ENCODE peak calls at places on chromosomes 12 and 14, in nine cellular contexts. T, M, L, G, C, A, Z, H and J are unnamed samples.
A peak's percentile ranks its signal among the peaks of the same experiment; 100 is the strongest.

GRCh38 chr12:68824597-68825250 is 16.7 kb downstream of the MDM2 start:
- DNase-seq in Z (no peak), H (no peak), M (no peak), C (no peak), T (no peak), G (no peak), A (no peak), L (no peak), J (no peak)

GRCh38 chr14:21382095-21382494 is 1.7 kb downstream of the SUPT16H start:
- DNase-seq in A (no peak), C (no peak), H (no peak), G (no peak), L (no peak), M (no peak), T (no peak), Z (no peak), J (no peak)

GRCh38 chr12:115261691-115262398 is 577.9 kb upstream of the TBX3 start:
- DNase-seq in G (peak; percentile 38), H (no peak), M (peak; percentile 67), Z (no peak), C (no peak), L (no peak), T (no peak), A (peak; percentile 50), J (no peak)

GRCh38 chr12:49244161-49244560 is 20.7 kb upstream of the TUBA1C start:
- DNase-seq in Z (no peak), H (no peak), M (no peak), G (no peak), T (no peak), C (no peak), L (no peak), A (no peak), J (no peak)

GRCh38 chr12:25839470-25839869 is 119.0 kb upstream of the RASSF8 start:
- DNase-seq in G (no peak), A (peak; percentile 60), C (no peak), Z (no peak), H (no peak), T (no peak), L (peak; percentile 55), M (no peak), J (no peak)

GRCh38 chr12:127306604-127307215 is 960.3 kb upstream of the TMEM132C start:
- DNase-seq in A (no peak), T (no peak), C (no peak), H (no peak), L (no peak), Z (no peak), M (no peak), G (no peak), J (no peak)

GRCh38 chr12:76080729-76081415 is 3.6 kb downstream of the NAP1L1 start:
- DNase-seq in M (no peak), C (no peak), G (no peak), T (no peak), L (no peak), A (peak; percentile 37), H (no peak), Z (no peak), J (no peak)

GRCh38 chr12:100200450-100201181 is at the start of gene ACTR6:
- DNase-seq in A (peak; percentile 96), T (peak; percentile 92), H (peak; percentile 98), Z (peak; percentile 89), L (peak; percentile 96), M (peak; percentile 97), C (peak; percentile 95), G (peak; percentile 95), J (peak; percentile 96)

GRCh38 chr12:12872139-12872933 is 19.0 kb upstream of the GPRC5A start:
- DNase-seq in M (peak; percentile 74), C (no peak), L (peak; percentile 93), A (peak; percentile 95), G (no peak), Z (no peak), H (no peak), T (peak; percentile 41), J (peak; percentile 55)

GRCh38 chr12:107610030-107610859 is 75.4 kb upstream of the PWP1 start:
- DNase-seq in A (peak; percentile 53), H (peak; percentile 37), C (no peak), Z (no peak), M (no peak), G (peak; percentile 35), L (peak; percentile 29), T (no peak), J (no peak)

GRCh38 chr12:57889541-57889989 is 43.0 kb upstream of the CTDSP2 start:
- DNase-seq in L (peak; percentile 40), M (peak; percentile 71), C (peak; percentile 87), Z (peak; percentile 67), G (no peak), T (no peak), A (no peak), H (peak; percentile 67), J (no peak)

GRCh38 chr12:94625531-94625930 is 24.8 kb downstream of the TMCC3 start:
- DNase-seq in G (no peak), C (no peak), T (no peak), L (no peak), H (no peak), M (no peak), A (no peak), Z (no peak), J (no peak)

GRCh38 chr12:104137175-104137901 is 672 bp downstream of the NFYB start:
- DNase-seq in M (peak; percentile 42), H (peak; percentile 35), G (peak; percentile 50), A (peak; percentile 48), L (peak; percentile 57), T (peak; percentile 26), C (peak; percentile 78), Z (no peak), J (peak; percentile 34)

DNA sequence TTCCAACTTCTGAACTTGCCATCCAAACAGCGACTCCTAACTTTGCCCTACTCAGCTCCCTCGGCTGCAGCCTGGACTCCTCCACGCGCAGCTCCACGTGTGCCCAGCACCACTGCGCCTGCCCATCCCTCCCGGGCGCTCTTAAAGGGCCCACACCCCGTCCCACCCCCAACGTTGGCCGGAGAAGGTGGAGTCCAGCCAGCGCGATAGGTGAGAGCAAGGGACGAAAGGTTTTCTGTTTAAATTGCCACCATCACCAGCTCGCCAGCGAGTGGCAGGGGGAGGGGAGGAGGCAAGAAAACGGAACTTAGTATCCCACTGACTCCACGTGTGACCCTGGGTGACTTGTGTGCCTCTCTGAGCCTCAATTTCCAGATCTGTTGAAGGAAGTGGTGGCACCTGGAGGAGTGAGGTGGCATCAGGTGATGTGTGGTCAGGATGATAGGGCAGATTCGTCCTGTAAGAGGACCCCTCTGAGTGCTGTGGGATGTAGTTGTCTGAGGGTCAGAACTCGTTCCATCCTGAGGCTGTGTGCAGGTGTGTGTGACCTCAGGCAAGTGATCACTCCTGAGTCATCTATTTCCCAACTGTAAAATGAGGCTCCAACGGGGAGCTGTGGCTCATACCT is 59.7 kb downstream of the TRPV4 start:
- DNase-seq in L (no peak), A (no peak), Z (no peak), T (no peak), M (peak; percentile 25), H (peak; percentile 58), C (no peak), G (peak; percentile 48), J (peak; percentile 65)
- TF ChIP-seq POLR2A in L (no peak), A (no peak), Z (no peak), T (no peak), M (no peak), H (no peak), C (no peak), G (no peak), J (no peak)

DNA sequence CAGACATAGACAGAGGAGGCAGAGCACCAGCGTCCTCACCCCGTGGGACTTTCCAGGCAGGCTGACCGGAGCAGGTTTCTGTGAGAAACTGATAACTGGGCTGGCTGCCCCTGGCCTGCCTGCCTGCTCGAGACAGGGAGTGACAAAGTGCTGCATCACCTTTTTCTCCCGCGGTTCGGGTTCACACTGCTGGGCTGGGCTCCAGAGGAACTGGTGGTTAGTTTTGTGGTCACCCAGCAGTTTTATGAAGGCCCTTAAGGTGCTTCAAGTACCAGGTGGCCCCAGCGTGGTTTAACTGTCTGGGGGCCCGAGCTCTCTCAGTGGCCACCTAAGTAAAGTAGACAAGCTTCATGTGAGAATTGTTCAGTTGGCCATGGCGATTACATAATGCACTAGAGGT is 1073.6 kb downstream of the BCL11B start:
- DNase-seq in G (no peak), T (no peak), H (no peak), A (no peak), L (no peak), C (no peak), M (peak; percentile 19), Z (no peak), J (no peak)
- H3K9me3 ChIP-seq in G (no peaks in the 10 kb centered on the region), T (no peaks in the 10 kb centered on the region), H (no peaks in the 10 kb centered on the region), A (no peaks in the 10 kb centered on the region), L (peaks cover 8% of the 10 kb centered on the region), C (no peaks in the 10 kb centered on the region), M (no peaks in the 10 kb centered on the region), Z (no peaks in the 10 kb centered on the region), J (no peaks in the 10 kb centered on the region)

GRCh38 chr14:24160850-24161804 is at the start of gene IRF9:
- DNase-seq in T (peak; percentile 93), G (peak; percentile 96), L (peak; percentile 97), Z (peak; percentile 98), M (peak; percentile 98), A (peak; percentile 95), H (peak; percentile 98), C (peak; percentile 97), J (peak; percentile 98)
- TF ChIP-seq POLR2A in T (peak; percentile 52), G (peak; percentile 56), L (peak; percentile 88), Z (peak; percentile 71), M (peak; percentile 75), A (no peak), H (peak; percentile 25), C (no peak), J (peak; percentile 16)

GRCh38 chr14:106691601-106692291 is 1165.4 kb downstream of the TMEM121 start:
- DNase-seq in T (no peak), C (peak; percentile 56), A (peak; percentile 50), H (peak; percentile 83), G (peak; percentile 29), Z (no peak), L (no peak), M (peak; percentile 47), J (peak; percentile 28)
- H3K9me3 ChIP-seq in T (no peaks in the 10 kb centered on the region), C (no peaks in the 10 kb centered on the region), A (no peaks in the 10 kb centered on the region), H (no peaks in the 10 kb centered on the region), G (no peaks in the 10 kb centered on the region), Z (no peaks in the 10 kb centered on the region), L (no peaks in the 10 kb centered on the region), M (no peaks in the 10 kb centered on the region), J (peaks cover 7% of the 10 kb centered on the region)

DNA sequence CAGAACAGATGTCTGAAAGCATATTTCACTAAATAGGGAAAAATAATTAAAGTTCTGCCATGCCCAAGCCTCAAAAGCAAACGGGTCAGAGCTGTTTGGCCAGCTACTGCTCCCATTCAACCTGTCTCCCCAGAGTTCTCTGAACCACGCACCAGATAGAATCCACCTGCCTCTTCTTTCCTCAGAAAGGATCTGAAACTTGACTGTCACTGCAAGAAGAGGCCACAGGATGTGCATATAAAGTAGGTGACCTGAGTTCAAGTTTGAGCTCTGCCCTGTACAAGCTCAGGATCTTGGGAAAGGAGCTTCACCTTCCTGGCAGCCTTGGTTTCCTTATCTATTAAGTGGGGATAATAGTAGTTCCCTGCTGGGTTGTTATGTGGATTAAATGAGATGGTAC is 91.8 kb downstream of the NUAK1 start:
- DNase-seq in A (no peak), C (no peak), G (no peak), L (no peak), M (no peak), Z (no peak), H (no peak), T (no peak), J (no peak)
- TF ChIP-seq POLR2A in A (no peak), C (no peak), G (no peak), L (no peak), M (no peak), Z (no peak), H (no peak), T (no peak), J (no peak)

GRCh38 chr14:61503167-61503801 is 181.9 kb downstream of the PRKCH start:
- DNase-seq in G (no peak), Z (no peak), T (no peak), C (no peak), H (no peak), M (no peak), A (no peak), L (peak; percentile 93), J (no peak)
- H3K9me3 ChIP-seq in G (no peaks in the 10 kb centered on the region), Z (no peaks in the 10 kb centered on the region), T (no peaks in the 10 kb centered on the region), C (no peaks in the 10 kb centered on the region), H (no peaks in the 10 kb centered on the region), M (no peaks in the 10 kb centered on the region), A (no peaks in the 10 kb centered on the region), L (no peaks in the 10 kb centered on the region), J (no peaks in the 10 kb centered on the region)